ENCODE peak calls at places on chromosomes 13 and 19, in eight cellular contexts. I is CD4-positive, alpha-beta T cell; A is C1 segment of cervical spinal cord; W is CD8-positive, alpha-beta T cell; Z is activated CD4-positive, alpha-beta T cell treated with anti-CD3 and anti-CD28 coated beads for 1 hour; P is NCI-H510A; M is choroid plexus epithelial cell; L is M059J. H is an unnamed sample.

GRCh38 chr13:30915691-30916541 is 9.8 kb downstream of the MEDAG start:
- DNase-seq in I (no peak), A (no peak), W (no peak), Z (no peak), P (no peak), M (no peak), L (no peak), H (no peak)

GRCh38 chr13:24040835-24041234 is 119.7 kb upstream of the SPATA13 start:
- DNase-seq in I (no peak), A (no peak), W (no peak), Z (no peak), P (no peak), M (no peak), L (no peak), H (no peak)

GRCh38 chr19:56639217-56639616 is 3.7 kb upstream of the SMIM17 start:
- DNase-seq in I (no peak), A (no peak), W (no peak), Z (no peak), P (no peak), M (peak; percentile 26), L (peak; percentile 22), H (no peak)

GRCh38 chr13:49022472-49023144 is 46.9 kb downstream of the FNDC3A start:
- DNase-seq in I (no peak), A (no peak), W (no peak), Z (no peak), P (no peak), M (peak; percentile 23), L (peak; percentile 67), H (no peak)

GRCh38 chr13:29597701-29598100 is 2.2 kb upstream of the SLC7A1 start:
- DNase-seq in I (no peak), A (no peak), W (no peak), Z (no peak), P (no peak), M (no peak), L (no peak), H (no peak)

GRCh38 chr13:106242554-106242953 is 292.9 kb downstream of the EFNB2 start:
- DNase-seq in I (no peak), A (no peak), W (no peak), Z (no peak), P (no peak), M (no peak), L (no peak), H (no peak)

GRCh38 chr13:48478401-48478800 is 54.5 kb downstream of the RCBTB2 start:
- DNase-seq in I (no peak), A (no peak), W (no peak), Z (no peak), P (no peak), M (peak; percentile 55), L (no peak), H (no peak)

GRCh38 chr19:1648156-1648925 is 4.1 kb downstream of the TCF3 start:
- DNase-seq in I (no peak), A (no peak), W (no peak), Z (no peak), P (no peak), M (no peak), L (no peak), H (no peak)

GRCh38 chr13:80012281-80012680 is 328.6 kb downstream of the SPRY2 start:
- DNase-seq in I (no peak), A (no peak), W (no peak), Z (no peak), P (no peak), M (no peak), L (peak; percentile 70), H (no peak)

GRCh38 chr19:2532252-2533071 is 56.5 kb downstream of the GADD45B start:
- DNase-seq in I (no peak), A (no peak), W (no peak), Z (no peak), P (no peak), M (peak; percentile 98), L (peak; percentile 99), H (peak; percentile 60)

GRCh38 chr13:23273498-23273897 is 92.7 kb downstream of the SGCG start:
- DNase-seq in I (no peak), A (no peak), W (no peak), Z (no peak), P (peak; percentile 2), M (no peak), L (no peak), H (no peak)

GRCh38 chr19:51036519-51036918 is 1.7 kb upstream of the KLK12 start:
- DNase-seq in I (no peak), A (no peak), W (no peak), Z (no peak), P (no peak), M (no peak), L (no peak), H (no peak)

GRCh38 chr19:19597809-19598306 is 20.6 kb downstream of the PBX4 start:
- DNase-seq in I (no peak), A (no peak), W (peak; percentile 35), Z (peak; percentile 16), P (no peak), M (peak; percentile 22), L (no peak), H (no peak)

GRCh38 chr13:102466836-102467235 is 65.0 kb upstream of the FGF14 start:
- DNase-seq in I (no peak), A (no peak), W (no peak), Z (no peak), P (no peak), M (no peak), L (no peak), H (no peak)

GRCh38 chr19:2016041-2016807 is 710 bp upstream of the BTBD2 start:
- DNase-seq in I (peak; percentile 43), A (no peak), W (peak; percentile 55), Z (no peak), P (peak; percentile 37), M (peak; percentile 90), L (peak; percentile 74), H (peak; percentile 83)

GRCh38 chr13:97222934-97223710 is 989 bp downstream of the MBNL2 start:
- DNase-seq in I (no peak), A (no peak), W (no peak), Z (no peak), P (no peak), M (no peak), L (no peak), H (no peak)

GRCh38 chr13:26707122-26708006 is 53.2 kb downstream of the GPR12 start:
- DNase-seq in I (peak; percentile 9), A (no peak), W (peak; percentile 19), Z (no peak), P (peak; percentile 20), M (peak; percentile 82), L (peak; percentile 57), H (peak; percentile 19)

GRCh38 chr13:81116461-81117282 is 775.7 kb upstream of the SPRY2 start:
- DNase-seq in I (no peak), A (no peak), W (no peak), Z (no peak), P (no peak), M (peak; percentile 45), L (no peak), H (no peak)

GRCh38 chr13:110185696-110186095 is 121.3 kb downstream of the COL4A1 start:
- DNase-seq in I (no peak), A (no peak), W (no peak), Z (no peak), P (no peak), M (peak; percentile 39), L (no peak), H (no peak)

GRCh38 chr19:11964496-11964857 is 363 bp upstream of the ZNF763 start:
- DNase-seq in I (no peak), A (no peak), W (no peak), Z (no peak), P (no peak), M (no peak), L (no peak), H (peak; percentile 13)

GRCh38 chr13:43782686-43783085 is 4.1 kb downstream of the ENOX1 start:
- DNase-seq in I (no peak), A (no peak), W (no peak), Z (no peak), P (no peak), M (no peak), L (no peak), H (no peak)

GRCh38 chr13:45121421-45121820 is 1.1 kb downstream of the GTF2F2 start:
- DNase-seq in I (no peak), A (no peak), W (no peak), Z (no peak), P (no peak), M (peak; percentile 62), L (peak; percentile 38), H (no peak)

GRCh38 chr19:31568724-31569123 is 219.5 kb upstream of the TSHZ3 start:
- DNase-seq in I (no peak), A (no peak), W (no peak), Z (no peak), P (no peak), M (no peak), L (no peak), H (no peak)

GRCh38 chr13:25943666-25944065 is 108.2 kb downstream of the SHISA2 start:
- DNase-seq in I (no peak), A (no peak), W (no peak), Z (no peak), P (no peak), M (peak; percentile 89), L (no peak), H (no peak)

GRCh38 chr19:41434450-41434849 is 5.3 kb downstream of the DMAC2 start:
- DNase-seq in I (no peak), A (no peak), W (no peak), Z (no peak), P (no peak), M (no peak), L (no peak), H (no peak)

GRCh38 chr13:65965496-65965895 is 1264.6 kb downstream of the PCDH9 start:
- DNase-seq in I (no peak), A (no peak), W (no peak), Z (no peak), P (no peak), M (peak; percentile 75), L (no peak), H (no peak)

GRCh38 chr19:29676586-29676985 is 11.3 kb downstream of the PLEKHF1 start:
- DNase-seq in I (no peak), A (no peak), W (no peak), Z (no peak), P (no peak), M (no peak), L (no peak), H (no peak)

GRCh38 chr13:108586826-108587225 is 42.6 kb upstream of the MYO16 start:
- DNase-seq in I (no peak), A (no peak), W (no peak), Z (no peak), P (no peak), M (no peak), L (no peak), H (no peak)

GRCh38 chr13:75415720-75416119 is 66.2 kb downstream of the TBC1D4 start:
- DNase-seq in I (no peak), A (no peak), W (no peak), Z (no peak), P (no peak), M (peak; percentile 92), L (peak; percentile 76), H (no peak)

GRCh38 chr19:33458807-33459206 is 62.8 kb downstream of the PEPD start:
- DNase-seq in I (no peak), A (no peak), W (no peak), Z (no peak), P (no peak), M (no peak), L (no peak), H (no peak)

GRCh38 chr19:13557756-13558398 is 51.6 kb upstream of the CACNA1A start:
- DNase-seq in I (no peak), A (no peak), W (no peak), Z (no peak), P (no peak), M (no peak), L (no peak), H (peak; percentile 40)

GRCh38 chr19:30011051-30011578 is 69.1 kb downstream of the URI1 start:
- DNase-seq in I (no peak), A (no peak), W (no peak), Z (no peak), P (no peak), M (peak; percentile 14), L (no peak), H (no peak)

GRCh38 chr13:24263652-24264051 is 45.7 kb upstream of the C1QTNF9 start:
- DNase-seq in I (no peak), A (no peak), W (no peak), Z (no peak), P (no peak), M (peak; percentile 86), L (no peak), H (no peak)

GRCh38 chr13:32537580-32538233 is 888 bp downstream of the N4BP2L2 start:
- DNase-seq in I (peak; percentile 30), A (no peak), W (peak; percentile 28), Z (peak; percentile 14), P (no peak), M (peak; percentile 28), L (no peak), H (no peak)